ENCODE peak calls at places on chromosome 16, in eight cellular contexts. V, H, B, U, F, E, X and L are unnamed samples.

GRCh38 chr16:71537643-71538042 is 11.4 kb downstream of the CHST4 start:
- DNase-seq in V (no peak), H (no peak), U (no peak), B (no peak), E (no peak), F (peak; percentile 79), X (peak; percentile 48), L (peak; percentile 56)

GRCh38 chr16:20952144-20952797 is 51.7 kb downstream of the LYRM1 start:
- DNase-seq in X (no peak), H (no peak), U (no peak), V (no peak), E (no peak), F (peak; percentile 84), B (no peak), L (no peak)

GRCh38 chr16:87318158-87318644 is 1.0 kb upstream of the C16orf95 start:
- DNase-seq in V (no peak), B (no peak), U (no peak), H (no peak), X (no peak), F (no peak), E (no peak), L (no peak)

GRCh38 chr16:24854607-24855171 is 8.9 kb downstream of the SLC5A11 start:
- DNase-seq in H (no peak), F (no peak), V (no peak), B (no peak), U (no peak), X (no peak), E (no peak), L (no peak)

GRCh38 chr16:12584488-12585233 is 219.0 kb downstream of the CPPED1 start:
- DNase-seq in X (no peak), F (no peak), E (no peak), H (no peak), U (no peak), B (no peak), V (no peak), L (peak; percentile 67)

GRCh38 chr16:35255186-35255803 is 1795.9 kb downstream of the TP53TG3F start:
- DNase-seq in F (no peak), X (no peak), B (no peak), U (no peak), V (no peak), E (no peak), H (no peak), L (no peak)

GRCh38 chr16:67101683-67102082 is 8.1 kb upstream of the PHAF1 start:
- DNase-seq in U (no peak), F (no peak), B (no peak), E (no peak), V (no peak), X (no peak), H (no peak), L (no peak)

GRCh38 chr16:67240506-67240905 is 6.8 kb downstream of the FHOD1 start:
- DNase-seq in B (no peak), U (peak; percentile 80), V (no peak), E (no peak), H (no peak), X (peak; percentile 19), F (peak; percentile 70), L (no peak)

GRCh38 chr16:29170393-29171239 is 185.8 kb downstream of the LAT start:
- DNase-seq in H (no peak), B (no peak), E (no peak), V (no peak), F (no peak), U (no peak), X (no peak), L (no peak)

GRCh38 chr16:3902731-3903130 is 22.2 kb upstream of the CREBBP start:
- DNase-seq in X (no peak), U (no peak), E (no peak), B (no peak), V (no peak), F (no peak), H (no peak), L (no peak)

GRCh38 chr16:87374313-87374712 is 9.3 kb downstream of the FBXO31 start:
- DNase-seq in V (no peak), H (no peak), B (no peak), X (no peak), E (no peak), U (no peak), F (no peak), L (no peak)

GRCh38 chr16:65667013-65667578 is 545.2 kb upstream of the CDH11 start:
- DNase-seq in U (no peak), F (peak; percentile 45), H (no peak), E (no peak), V (no peak), X (no peak), B (no peak), L (peak; percentile 55)

GRCh38 chr16:66604376-66605176 is at the start of gene CMTM3:
- DNase-seq in F (peak; percentile 45), H (peak; percentile 76), X (peak; percentile 65), U (peak; percentile 94), B (peak; percentile 64), E (no peak), V (no peak), L (peak; percentile 64)

GRCh38 chr16:86403056-86403455 is 107.3 kb upstream of the FOXF1 start:
- DNase-seq in F (no peak), B (no peak), U (no peak), V (no peak), E (no peak), X (no peak), H (no peak), L (no peak)

GRCh38 chr16:23397464-23397863 is 55.5 kb downstream of the COG7 start:
- DNase-seq in X (no peak), F (no peak), H (no peak), U (no peak), B (no peak), E (no peak), V (no peak), L (no peak)

GRCh38 chr16:64715624-64716023 is 406.2 kb downstream of the CDH11 start:
- DNase-seq in B (no peak), H (no peak), X (no peak), V (no peak), F (peak; percentile 2), U (no peak), E (no peak), L (no peak)

DNA sequence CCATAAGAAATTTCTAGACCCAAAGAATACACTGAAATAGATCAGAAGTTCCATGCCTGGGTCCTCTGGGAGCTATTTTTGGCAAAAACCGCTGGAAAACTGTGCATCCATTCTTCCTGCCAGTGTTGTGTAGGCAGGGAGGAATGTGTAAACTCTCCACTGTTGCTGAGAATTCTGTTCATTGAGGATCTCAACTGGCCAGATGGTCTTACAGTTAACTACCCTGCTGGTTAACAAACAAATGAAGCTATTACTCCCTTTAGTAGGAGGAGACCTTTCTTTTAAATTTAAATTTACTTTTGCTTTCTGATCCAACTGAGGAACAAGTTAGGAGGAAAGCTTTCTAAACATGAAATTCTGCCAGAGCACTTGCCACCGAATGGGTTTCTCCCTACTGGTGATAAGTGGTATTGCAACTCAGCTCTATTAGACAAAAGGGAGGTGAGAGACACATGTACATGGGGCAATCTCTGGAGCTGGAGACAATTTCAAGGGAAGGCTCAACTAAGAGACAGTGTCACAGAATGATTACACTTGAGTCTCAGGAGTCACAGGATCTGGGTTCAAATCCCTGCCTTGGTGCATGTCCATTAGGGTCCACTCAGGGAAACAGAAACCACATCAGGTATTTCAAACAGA is 37.6 kb downstream of the SOCS1 start:
- DNase-seq in H (no peak), F (no peak), E (no peak), U (no peak), V (no peak), X (no peak), B (no peak), L (no peak)
- TF ChIP-seq CTCF in H (no peak), F (peak; percentile 48), E (no peak), U (peak; percentile 60), V (peak; percentile 39), X (peak; percentile 14), B (peak; percentile 25), L (peak; percentile 55)

DNA sequence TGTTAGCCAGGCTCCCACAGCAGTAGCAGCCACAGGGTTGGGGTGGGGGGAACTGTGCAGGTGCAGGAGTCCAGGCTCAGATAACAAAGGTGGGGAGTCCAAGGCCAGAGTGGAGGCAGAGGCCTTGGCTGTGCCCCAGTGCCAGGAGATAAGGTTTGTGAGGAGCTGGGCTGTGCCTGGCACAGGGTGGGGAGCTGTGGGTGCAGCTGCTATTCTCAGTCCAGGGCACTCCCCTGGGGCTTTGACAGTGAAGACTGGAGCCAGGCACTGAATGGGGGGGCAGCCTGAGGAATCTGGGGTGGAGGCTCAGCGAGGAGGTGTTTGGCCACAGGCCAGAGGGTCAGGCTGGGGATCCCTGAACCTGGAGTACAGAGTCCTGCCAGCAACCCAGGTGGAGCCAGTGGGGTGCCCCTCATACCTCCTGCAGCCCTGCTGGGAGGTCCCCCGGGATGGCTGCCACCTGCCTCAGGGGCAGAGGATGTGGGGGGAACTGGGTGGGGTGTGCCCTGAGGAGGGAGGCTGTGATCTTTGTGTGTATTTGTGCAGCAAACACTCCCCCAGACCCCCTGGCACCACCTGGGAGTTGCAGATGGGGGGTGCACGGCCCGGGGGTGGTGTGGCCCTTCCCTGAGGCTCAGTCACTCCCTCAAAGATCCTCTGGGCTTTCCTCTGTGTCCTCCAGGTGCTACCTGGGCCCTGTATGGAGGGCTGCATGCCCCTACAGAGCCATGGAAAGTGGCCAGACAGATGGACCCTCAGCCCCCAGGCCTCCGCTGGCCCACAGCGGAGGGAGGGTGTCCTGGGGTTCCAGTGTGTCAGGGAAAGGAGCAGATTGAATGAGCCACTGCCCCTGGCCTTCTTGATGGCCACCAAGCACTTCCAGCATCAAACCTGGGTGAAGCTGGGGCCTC is 44.4 kb upstream of the SMPD3 start:
- DNase-seq in U (no peak), F (no peak), E (no peak), B (no peak), V (no peak), H (no peak), X (no peak), L (no peak)
- H3K4me3 ChIP-seq in U (no peak overlapping the region), F (no peak overlapping the region), E (no peak overlapping the region), B (no peak overlapping the region), V (no peak overlapping the region), H (no peak overlapping the region), X (no peak overlapping the region), L (no peak overlapping the region)

DNA sequence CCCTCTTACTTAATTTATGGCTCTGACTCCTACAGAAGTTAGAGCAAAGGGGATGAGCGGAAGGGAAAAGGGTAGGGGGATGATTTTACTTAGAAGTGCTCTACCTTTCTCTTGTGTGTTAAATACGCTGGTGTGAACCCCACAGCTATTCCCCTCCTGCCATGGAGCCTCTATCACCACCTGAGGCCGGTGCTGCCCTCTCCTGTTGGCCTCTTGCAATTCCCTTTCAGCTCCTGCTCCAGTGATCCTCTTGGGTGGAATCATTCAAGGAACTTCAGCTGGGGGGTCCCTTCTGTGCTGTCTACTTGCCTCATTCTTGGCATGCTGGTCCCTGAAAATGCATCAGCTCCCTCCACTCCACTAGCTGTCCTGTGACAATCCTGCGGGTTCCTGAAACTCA is 41.8 kb upstream of the CDH8 start:
- DNase-seq in E (no peak), U (no peak), X (no peak), B (no peak), V (no peak), F (peak; percentile 21), H (no peak), L (no peak)
- TF ChIP-seq CTCF in E (no peak), U (no peak), X (no peak), B (no peak), V (no peak), F (peak; percentile 25), H (no peak), L (no peak)

GRCh38 chr16:49277766-49278566 is 3.7 kb downstream of the CBLN1 start:
- DNase-seq in U (peak; percentile 55), F (no peak), B (no peak), X (no peak), V (no peak), E (no peak), H (no peak), L (no peak)
- H3K4me3 ChIP-seq in U (no peak overlapping the region), F (no peak overlapping the region), B (no peak overlapping the region), X (no peak overlapping the region), V (peak overlapping the region; percentile 40), E (no peak overlapping the region), H (no peak overlapping the region), L (no peak overlapping the region)

GRCh38 chr16:27973678-27974077 is 89.8 kb downstream of the GSG1L start:
- DNase-seq in U (no peak), E (no peak), B (no peak), H (no peak), F (no peak), X (no peak), V (no peak), L (no peak)
- TF ChIP-seq CTCF in U (no peak), E (no peak), B (no peak), H (no peak), F (no peak), X (no peak), V (no peak), L (no peak)